ENCODE peak calls at places on chromosomes 12 and 14, in four cellular contexts. V, E, H and K are unnamed samples.

GRCh38 chr12:53577941-53578352 is 48.2 kb downstream of the ATF7 start:
- DNase-seq in V (no peak), E (no peak), H (no peak), K (no peak)

GRCh38 chr14:73686901-73687300 is 27.3 kb downstream of the PNMA1 start:
- DNase-seq in V (no peak), E (no peak), H (no peak), K (no peak)

GRCh38 chr14:35362911-35363374 is 41.6 kb downstream of the NFKBIA start:
- DNase-seq in V (no peak), E (no peak), H (no peak), K (peak)

GRCh38 chr12:130521375-130522124 is 183.9 kb downstream of the PIWIL1 start:
- DNase-seq in V (no peak), E (no peak), H (no peak), K (no peak)

GRCh38 chr14:101068293-101068957 is 164.9 kb upstream of the RTL1 start:
- DNase-seq in V (peak), E (peak), H (peak), K (no peak)

GRCh38 chr12:26318661-26319068 is 123.3 kb downstream of the SSPN start:
- DNase-seq in V (no peak), E (no peak), H (peak), K (peak)

GRCh38 chr12:91185437-91185836 is 2.8 kb upstream of the DCN start:
- DNase-seq in V (no peak), E (no peak), H (no peak), K (no peak)

GRCh38 chr14:32938719-32939253 is at the start of gene NPAS3:
- DNase-seq in V (no peak), E (no peak), H (no peak), K (no peak)

GRCh38 chr14:38431156-38431555 is 175.3 kb upstream of the CLEC14A start:
- DNase-seq in V (no peak), E (no peak), H (no peak), K (no peak)

GRCh38 chr12:132803125-132803524 is 25.5 kb downstream of the GOLGA3 start:
- DNase-seq in V (no peak), E (no peak), H (no peak), K (no peak)

GRCh38 chr12:51056242-51056641 is 8.1 kb downstream of the LETMD1 start:
- DNase-seq in V (no peak), E (no peak), H (no peak), K (peak)

GRCh38 chr12:101813117-101813516 is 17.6 kb downstream of the GNPTAB start:
- DNase-seq in V (no peak), E (no peak), H (no peak), K (no peak)

GRCh38 chr12:58557646-58558045 is 362.7 kb downstream of the LRIG3 start:
- DNase-seq in V (no peak), E (no peak), H (no peak), K (no peak)

GRCh38 chr12:62629971-62630739 is 163.5 kb downstream of the MON2 start:
- DNase-seq in V (no peak), E (no peak), H (no peak), K (no peak)

GRCh38 chr12:113230315-113231274 is 9.3 kb downstream of the TPCN1 start:
- DNase-seq in V (no peak), E (no peak), H (peak), K (no peak)
- H4K5ac ChIP-seq in V (no peak), E (no peak), H (no peak), K (no peak)

GRCh38 chr14:78286210-78286609 is 116.0 kb downstream of the NRXN3 start:
- DNase-seq in V (no peak), E (no peak), H (peak), K (no peak)

GRCh38 chr14:78297843-78298242 is 127.7 kb downstream of the NRXN3 start:
- DNase-seq in V (no peak), E (no peak), H (no peak), K (no peak)

DNA sequence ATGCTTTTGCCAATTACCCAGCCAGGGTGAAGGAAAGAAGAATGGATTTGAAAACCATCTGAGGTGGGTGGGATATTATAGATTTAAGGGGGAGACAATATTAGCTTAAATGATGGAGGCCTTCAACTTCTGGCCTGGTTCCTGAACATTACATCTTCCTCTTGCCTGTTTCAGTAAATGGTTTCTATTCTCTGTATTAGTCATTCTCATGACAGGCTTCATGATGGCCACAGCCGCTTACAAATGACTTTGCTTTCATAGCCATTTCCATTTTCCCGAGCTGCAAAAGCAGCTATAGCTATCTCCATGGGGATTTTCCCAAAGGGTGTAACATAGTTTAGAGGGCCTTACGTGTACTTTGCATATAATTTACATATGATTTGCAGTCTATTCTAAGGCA is 121.8 kb downstream of the NRXN3 start:
- DNase-seq in V (no peak), E (no peak), H (no peak), K (no peak)
- H4K5ac ChIP-seq in V (no peak), E (no peak), H (no peak), K (no peak)

DNA sequence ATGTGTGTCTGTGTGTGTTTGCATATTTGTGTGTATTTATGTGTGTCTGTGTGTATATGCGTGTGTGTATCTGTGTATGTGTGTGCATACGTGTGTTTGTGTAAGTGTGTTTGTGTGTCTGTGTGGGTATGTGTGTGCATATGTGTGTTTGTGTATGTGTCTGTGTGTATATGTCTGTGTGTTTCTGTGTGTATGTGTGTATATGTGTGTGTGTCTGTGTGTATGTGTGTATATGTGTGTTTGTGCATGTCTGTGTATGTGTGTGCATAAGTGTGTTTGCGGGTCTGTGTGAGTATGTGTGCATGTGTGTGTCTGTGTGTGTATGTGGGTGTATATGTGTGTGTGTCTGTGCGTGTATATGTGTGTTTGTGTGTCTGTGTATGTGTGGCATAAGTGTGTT is 1030.5 kb upstream of the TMEM132C start:
- DNase-seq in V (no peak), E (no peak), H (no peak), K (no peak)
- H4K5ac ChIP-seq in V (no peak), E (no peak), H (no peak), K (no peak)

GRCh38 chr12:88985011-88985410 is 367.3 kb downstream of the DUSP6 start:
- DNase-seq in V (no peak), E (no peak), H (no peak), K (no peak)

GRCh38 chr12:88985631-88986030 is 366.7 kb downstream of the DUSP6 start:
- DNase-seq in V (no peak), E (no peak), H (peak), K (peak)

GRCh38 chr12:88982694-88983093 is 369.6 kb downstream of the DUSP6 start:
- DNase-seq in V (no peak), E (no peak), H (no peak), K (no peak)

DNA sequence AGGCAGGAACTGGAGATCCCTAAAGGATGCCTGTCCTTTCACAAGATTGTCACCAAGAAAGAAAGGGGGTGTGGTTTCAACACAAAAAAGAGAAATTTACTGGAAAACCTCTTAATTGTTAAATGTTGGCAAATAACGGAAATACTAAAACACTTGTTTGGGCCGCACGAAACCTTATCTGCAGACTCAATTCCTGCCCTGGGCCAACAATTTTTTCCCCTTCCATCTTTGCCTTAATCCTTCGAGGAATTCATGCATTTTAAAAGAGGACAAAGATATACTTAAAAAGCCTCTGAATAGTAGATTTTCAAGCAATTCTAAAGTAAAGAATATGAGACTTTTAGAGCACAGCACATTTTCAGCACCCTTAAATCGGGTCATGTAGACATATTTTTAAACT is 366.2 kb downstream of the DUSP6 start:
- DNase-seq in V (no peak), E (no peak), H (no peak), K (no peak)
- H4K5ac ChIP-seq in V (no peak), E (no peak), H (no peak), K (no peak)

DNA sequence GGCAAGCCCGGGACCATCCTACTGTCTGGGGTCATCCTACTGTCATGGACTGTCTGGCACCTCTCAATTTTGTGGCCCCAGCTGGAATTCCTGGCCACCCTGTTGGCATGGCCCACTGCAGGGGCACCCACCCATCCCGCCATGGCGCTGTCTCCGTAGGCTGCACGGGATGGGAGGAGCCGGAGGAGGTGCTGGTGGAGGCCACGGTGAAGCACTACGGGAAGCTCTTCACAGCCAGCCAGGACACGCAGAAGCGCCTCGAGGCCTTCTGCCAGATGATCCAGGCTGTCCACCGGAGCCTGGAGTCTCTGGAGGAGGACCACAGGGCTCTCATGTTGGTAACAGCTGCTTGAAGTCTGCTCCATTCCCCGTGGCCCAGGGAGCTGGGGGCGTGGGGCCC is 3.9 kb downstream of the CCDC197 start:
- DNase-seq in V (no peak), E (no peak), H (no peak), K (no peak)
- H4K5ac ChIP-seq in V (no peak), E (no peak), H (no peak), K (no peak)